ENCODE peak calls at places on chromosomes 5 and 9, in eight cellular contexts. F, I, M, K, Q, L, H and E are unnamed samples.

GRCh38 chr5:29524197-29524596 is 1669.3 kb upstream of the CDH6 start:
- DNase-seq in F (no peak), I (no peak), M (no peak), K (no peak), Q (no peak), L (no peak), H (no peak), E (no peak)

GRCh38 chr9:84386753-84387152 is 46.2 kb upstream of the SLC28A3 start:
- DNase-seq in F (no peak), I (no peak), M (no peak), K (no peak), Q (no peak), L (no peak), H (no peak), E (no peak)

GRCh38 chr5:152560508-152561137 is 155.5 kb upstream of the NMUR2 start:
- DNase-seq in F (peak), I (peak), M (peak), K (peak), Q (no peak), L (no peak), H (peak), E (peak)

GRCh38 chr5:162786234-162786633 is 651.2 kb upstream of the CCNG1 start:
- DNase-seq in F (no peak), I (no peak), M (no peak), K (no peak), Q (no peak), L (no peak), H (no peak), E (no peak)

GRCh38 chr9:133737071-133737773 is 930 bp downstream of the SARDH start:
- DNase-seq in F (no peak), I (no peak), M (no peak), K (no peak), Q (no peak), L (peak), H (no peak), E (no peak)

GRCh38 chr9:133677126-133678010 is 41.2 kb downstream of the DBH start:
- DNase-seq in F (no peak), I (no peak), M (no peak), K (no peak), Q (no peak), L (no peak), H (no peak), E (no peak)

GRCh38 chr5:97842687-97843086 is 659.6 kb upstream of the RIOK2 start:
- DNase-seq in F (no peak), I (no peak), M (no peak), K (no peak), Q (no peak), L (no peak), H (no peak), E (no peak)

GRCh38 chr5:168765220-168766037 is 186.3 kb upstream of the PANK3 start:
- DNase-seq in F (no peak), I (no peak), M (no peak), K (no peak), Q (no peak), L (no peak), H (no peak), E (peak)

GRCh38 chr9:107504585-107505455 is 15.3 kb upstream of the KLF4 start:
- DNase-seq in F (peak), I (peak), M (no peak), K (peak), Q (peak), L (no peak), H (no peak), E (no peak)

GRCh38 chr5:73215891-73216610 is 43.1 kb downstream of the TMEM174 start:
- DNase-seq in F (peak), I (peak), M (peak), K (peak), Q (peak), L (no peak), H (peak), E (peak)

GRCh38 chr9:108759835-108760234 is 96.0 kb downstream of the ACTL7B start:
- DNase-seq in F (no peak), I (no peak), M (no peak), K (no peak), Q (no peak), L (no peak), H (no peak), E (no peak)

GRCh38 chr5:172642046-172642409 is 965 bp downstream of the NEURL1B start:
- DNase-seq in F (no peak), I (peak), M (no peak), K (no peak), Q (no peak), L (no peak), H (no peak), E (no peak)

GRCh38 chr5:172643392-172643871 is 2.4 kb downstream of the NEURL1B start:
- DNase-seq in F (no peak), I (no peak), M (no peak), K (no peak), Q (peak), L (no peak), H (no peak), E (no peak)

GRCh38 chr5:172642926-172643325 is 1.9 kb downstream of the NEURL1B start:
- DNase-seq in F (no peak), I (no peak), M (no peak), K (no peak), Q (no peak), L (no peak), H (no peak), E (no peak)

GRCh38 chr5:172641359-172642045 is 439 bp downstream of the NEURL1B start:
- DNase-seq in F (peak), I (no peak), M (no peak), K (no peak), Q (no peak), L (no peak), H (peak), E (no peak)

DNA sequence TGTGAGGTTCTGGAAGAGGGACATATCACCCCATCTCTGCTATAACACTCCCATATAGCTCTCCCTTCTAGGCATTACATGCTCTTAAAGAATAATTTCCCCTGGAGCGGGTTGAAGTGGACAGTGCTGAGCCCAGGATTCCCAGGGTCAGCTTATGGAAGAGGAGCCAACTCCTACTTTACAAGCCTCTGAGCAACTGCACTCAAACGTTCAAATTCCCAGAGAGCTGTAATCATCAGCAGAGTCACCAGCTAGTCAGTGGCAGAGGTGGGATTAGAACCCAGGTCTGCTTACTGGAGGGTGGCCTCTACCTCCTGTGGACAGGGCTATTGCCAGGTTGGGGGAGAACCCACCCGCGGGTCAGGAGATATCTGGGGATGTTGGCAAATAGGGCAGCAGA is 1.4 kb downstream of the NEURL1B start:
- DNase-seq in F (no peak), I (peak), M (no peak), K (no peak), Q (no peak), L (no peak), H (no peak), E (no peak)
- H3K4me3 ChIP-seq in F (no peak), I (no peak), M (peak), K (peak), Q (peak), L (peak), H (peak), E (peak)

DNA sequence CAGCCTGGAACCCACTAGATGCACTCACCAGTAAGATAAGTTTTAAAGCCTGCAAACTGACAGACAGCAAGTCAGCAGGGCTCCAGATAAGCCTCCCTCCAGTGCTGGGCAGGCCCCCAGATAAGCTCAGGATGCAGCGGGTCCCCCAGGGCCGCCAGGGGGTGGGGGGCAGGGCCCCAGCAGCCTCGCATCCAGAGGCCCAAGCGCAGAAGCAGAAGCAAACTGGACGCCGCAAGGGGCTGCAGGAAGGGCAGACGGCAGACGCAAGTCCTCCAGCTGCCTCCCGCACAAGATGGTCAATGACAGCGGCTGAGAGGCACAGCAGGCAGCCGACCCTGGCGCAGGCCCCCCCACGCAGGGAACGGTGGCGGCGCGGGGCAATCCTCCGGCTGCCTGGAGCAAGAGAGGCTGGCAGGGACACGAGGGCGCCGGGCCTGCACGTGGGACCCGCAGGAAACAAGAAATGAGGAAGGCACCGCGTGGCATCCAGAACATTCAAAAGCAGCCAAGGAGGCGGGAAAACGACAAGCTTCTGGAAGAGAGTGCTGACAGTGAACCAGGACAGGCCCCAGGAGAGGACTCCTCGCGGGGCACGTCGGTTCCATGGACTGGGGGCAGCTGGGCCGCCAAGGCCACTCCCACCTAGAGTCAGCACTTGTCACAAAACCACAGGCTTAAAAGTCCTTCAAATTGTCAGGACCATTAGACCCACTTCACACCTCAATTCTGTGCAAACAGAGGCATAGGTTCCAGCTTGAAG is 49.8 kb downstream of the ROR2 start:
- DNase-seq in F (no peak), I (no peak), M (no peak), K (no peak), Q (no peak), L (no peak), H (no peak), E (no peak)
- TF ChIP-seq POLR2A in F (no peak), I (no peak), M (no peak), K (no peak), Q (no peak), L (no peak), H (no peak), E (no peak)

GRCh38 chr5:172646716-172647285 is 5.7 kb downstream of the NEURL1B start:
- DNase-seq in F (peak), I (peak), M (no peak), K (peak), Q (no peak), L (no peak), H (no peak), E (peak)
- TF ChIP-seq CTCF in F (no peak), I (peak), M (peak), K (peak), Q (peak), L (peak), H (no peak), E (peak)

DNA sequence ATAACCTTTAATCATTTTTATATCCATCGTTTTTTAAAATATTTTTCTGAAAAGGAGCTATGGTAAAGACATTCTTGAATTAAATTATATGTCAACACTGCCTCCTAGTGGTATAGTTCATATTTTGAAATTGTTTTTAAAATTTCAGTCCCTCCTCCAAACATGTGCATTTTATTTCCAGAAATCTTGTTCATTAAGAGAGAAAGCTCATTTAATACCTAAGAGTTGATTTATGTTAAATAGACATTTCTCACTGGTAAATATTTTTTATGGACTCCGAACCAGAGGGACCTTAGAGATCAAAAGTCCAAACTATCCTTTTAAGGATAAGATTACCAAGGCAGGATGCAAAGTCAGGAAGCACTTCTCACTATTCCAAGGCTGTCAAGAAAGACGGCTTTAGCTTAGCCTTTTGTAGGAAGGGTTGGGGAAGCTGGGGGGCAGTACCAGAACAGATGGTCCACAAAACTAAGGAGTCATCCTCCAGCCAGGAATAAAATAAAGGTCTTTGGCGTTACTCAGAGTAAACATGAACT is 21.6 kb downstream of the BHMT start:
- DNase-seq in F (peak), I (peak), M (no peak), K (no peak), Q (no peak), L (no peak), H (no peak), E (no peak)
- H3K4me3 ChIP-seq in F (peak), I (peak), M (peak), K (no peak), Q (no peak), L (peak), H (peak), E (peak)

DNA sequence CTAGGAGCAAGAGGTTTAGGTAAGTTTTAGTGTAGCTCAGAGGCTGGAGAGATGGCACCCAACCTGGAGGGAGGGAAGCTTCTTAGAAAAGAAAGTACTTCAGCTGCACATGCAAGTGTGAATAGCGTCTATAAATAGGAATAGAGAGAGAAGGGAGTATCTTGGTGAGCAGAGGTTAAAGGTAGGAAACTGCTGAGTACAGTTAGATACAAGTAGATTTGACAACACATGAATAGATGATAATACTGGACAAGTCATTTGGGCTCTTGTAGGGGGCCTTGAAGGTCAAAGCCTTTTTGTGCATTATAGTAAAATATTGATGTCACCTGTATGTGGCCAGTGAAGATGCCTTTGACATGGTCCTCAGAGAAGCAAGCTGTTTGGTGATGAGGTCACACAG is 34.2 kb downstream of the ANP32B start:
- DNase-seq in F (no peak), I (no peak), M (no peak), K (no peak), Q (no peak), L (no peak), H (no peak), E (no peak)
- TF ChIP-seq POLR2A in F (no peak), I (no peak), M (no peak), K (no peak), Q (no peak), L (no peak), H (no peak), E (no peak)

DNA sequence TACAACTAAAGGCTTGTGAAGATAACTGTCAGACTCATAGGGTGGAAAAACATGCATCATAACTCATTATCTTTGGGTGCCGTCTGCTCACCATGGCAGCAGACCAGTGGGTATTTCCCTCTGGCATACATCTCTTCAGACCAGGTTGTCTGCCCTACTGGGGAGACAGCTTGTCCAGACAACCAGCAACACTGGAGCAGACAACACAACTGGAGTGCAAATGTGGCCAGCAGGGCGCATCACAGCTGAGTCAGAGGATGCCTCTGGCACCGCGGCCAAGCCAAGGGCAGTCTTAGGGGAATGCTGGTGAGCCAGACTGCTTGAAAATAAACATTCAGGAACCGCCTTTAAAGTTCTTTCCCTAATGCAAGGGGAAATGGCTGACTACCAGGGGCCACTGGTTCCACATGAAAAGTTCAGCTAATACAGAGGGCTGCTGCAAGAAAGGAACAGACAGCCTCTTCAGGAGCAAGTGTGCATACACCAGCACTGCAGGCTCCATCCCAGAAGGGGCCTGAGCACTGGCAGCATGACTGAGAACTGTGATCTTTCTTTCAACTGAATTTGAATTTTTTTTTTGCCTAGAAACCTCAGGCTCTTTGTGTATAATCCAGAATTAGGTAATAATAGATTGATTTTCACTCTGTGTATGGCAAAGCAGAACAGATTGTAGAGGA is 77.3 kb downstream of the MAMDC2 start:
- DNase-seq in F (peak), I (peak), M (peak), K (peak), Q (no peak), L (peak), H (peak), E (peak)
- TF ChIP-seq CTCF in F (peak), I (peak), M (no peak), K (peak), Q (peak), L (no peak), H (no peak), E (peak)

DNA sequence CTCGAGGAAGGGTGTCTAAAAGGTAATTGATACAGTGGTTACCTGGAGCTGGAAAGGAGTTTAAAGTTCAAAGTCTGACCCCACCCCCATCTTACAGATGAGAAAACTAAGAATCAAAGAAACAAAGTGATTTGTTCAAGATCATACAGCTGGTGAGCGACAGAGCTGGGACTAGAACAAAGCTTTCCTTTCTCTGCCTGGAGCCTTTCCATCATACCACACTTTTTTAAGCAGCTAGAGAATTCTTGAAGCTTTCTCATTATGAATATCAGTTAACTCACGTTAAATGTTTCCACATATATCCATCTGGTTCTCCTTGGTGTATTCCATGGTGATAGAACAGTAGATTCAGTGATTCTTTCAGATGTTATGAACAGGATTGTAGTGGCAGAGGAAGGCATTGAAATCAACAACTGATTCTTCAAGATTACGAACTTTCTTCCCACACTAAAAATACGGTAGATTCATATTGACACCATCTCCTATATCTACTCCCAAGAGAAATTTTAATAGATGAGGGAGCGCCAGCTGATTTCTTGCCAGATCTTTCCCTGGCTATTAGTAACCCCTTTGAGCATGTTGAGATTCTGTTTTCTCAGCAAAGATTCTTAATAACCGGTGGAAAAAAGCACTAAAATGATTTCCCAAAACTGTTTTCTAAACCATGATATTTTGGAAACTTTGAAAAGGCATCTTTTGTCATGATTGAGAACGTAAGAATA is 233.7 kb downstream of the ADAMTSL1 start:
- DNase-seq in F (no peak), I (no peak), M (no peak), K (no peak), Q (no peak), L (no peak), H (no peak), E (no peak)
- H3K4me3 ChIP-seq in F (no peak), I (no peak), M (no peak), K (no peak), Q (no peak), L (no peak), H (no peak), E (no peak)

DNA sequence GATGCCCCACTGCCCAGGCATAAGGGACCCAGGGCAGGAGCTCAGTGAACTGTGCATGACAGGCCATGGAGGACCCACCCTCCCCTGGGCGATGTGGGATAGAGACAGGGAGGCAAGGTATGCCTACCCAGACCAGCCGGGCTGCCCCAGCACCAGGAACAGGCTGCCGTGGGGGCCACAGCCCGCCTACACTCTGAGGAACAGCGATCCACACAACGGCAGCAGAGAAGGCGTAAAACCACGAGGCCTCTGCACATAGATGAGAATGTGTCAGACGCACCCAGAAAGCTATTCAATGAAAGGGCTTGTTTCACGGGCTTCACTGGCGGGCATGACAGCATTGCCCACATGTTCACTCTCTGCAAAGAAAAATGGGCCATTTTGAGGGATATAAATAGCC is 49.5 kb downstream of the SEMA4D start:
- DNase-seq in F (no peak), I (no peak), M (no peak), K (no peak), Q (no peak), L (no peak), H (no peak), E (no peak)
- TF ChIP-seq POLR2A in F (no peak), I (no peak), M (no peak), K (no peak), Q (no peak), L (no peak), H (no peak), E (no peak)

DNA sequence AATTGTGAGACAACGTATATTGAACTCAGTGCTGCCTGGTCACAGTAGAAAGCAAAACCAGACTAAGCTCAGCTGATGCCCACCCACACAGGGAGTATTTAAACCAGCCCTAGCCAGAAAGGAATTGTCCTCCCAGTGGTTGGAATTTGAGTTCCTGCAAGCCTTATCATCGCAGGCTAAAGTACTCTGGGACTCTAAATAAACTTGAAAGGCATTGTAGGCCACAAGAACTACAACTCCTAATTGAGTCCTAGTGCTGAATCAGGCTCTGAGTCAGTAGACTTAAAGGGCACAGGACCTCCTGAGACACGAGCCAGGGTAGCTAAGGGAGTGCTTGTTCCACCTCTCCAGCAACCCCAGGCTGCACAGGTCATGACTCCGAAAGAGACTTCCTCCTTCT is 171.4 kb downstream of the MCTP1 start:
- DNase-seq in F (no peak), I (peak), M (no peak), K (no peak), Q (no peak), L (no peak), H (no peak), E (no peak)
- TF ChIP-seq CTCF in F (no peak), I (peak), M (no peak), K (no peak), Q (no peak), L (no peak), H (no peak), E (no peak)